ENCODE peak calls at places on chromosome 11, in four cellular contexts. L, E, M and U are unnamed samples.

GRCh38 chr11:79249341-79249993 is 191.4 kb downstream of the TENM4 start:
- DNase-seq in L (no peak), E (peak; percentile 7), M (no peak), U (no peak)

GRCh38 chr11:117978982-117979381 is 7.2 kb upstream of the IL10RA start:
- DNase-seq in L (no peak), E (no peak), M (no peak), U (no peak)

GRCh38 chr11:116478205-116478604 is 294.6 kb downstream of the BUD13 start:
- DNase-seq in L (no peak), E (no peak), M (no peak), U (no peak)

GRCh38 chr11:82458777-82459176 is 274.9 kb downstream of the FAM181B start:
- DNase-seq in L (no peak), E (no peak), M (no peak), U (no peak)

GRCh38 chr11:27100534-27100933 is 59.9 kb downstream of the BBOX1 start:
- DNase-seq in L (no peak), E (no peak), M (no peak), U (no peak)

GRCh38 chr11:3981084-3981633 is 113.4 kb upstream of the RRM1 start:
- DNase-seq in L (no peak), E (no peak), M (no peak), U (no peak)

GRCh38 chr11:116576523-116576922 is 196.3 kb downstream of the BUD13 start:
- DNase-seq in L (no peak), E (no peak), M (no peak), U (peak; percentile 54)

GRCh38 chr11:78595431-78596130 is 20.9 kb upstream of the NARS2 start:
- DNase-seq in L (no peak), E (no peak), M (no peak), U (no peak)

GRCh38 chr11:74397531-74398243 is 546 bp downstream of the PGM2L1 start:
- DNase-seq in L (peak; percentile 29), E (peak; percentile 72), M (peak; percentile 36), U (peak; percentile 21)

GRCh38 chr11:130762342-130763037 is 153.8 kb downstream of the SNX19 start:
- DNase-seq in L (no peak), E (no peak), M (no peak), U (no peak)

GRCh38 chr11:34926101-34926830 is 9.8 kb downstream of the PDHX start:
- DNase-seq in L (no peak), E (peak; percentile 53), M (no peak), U (peak; percentile 47)
- TF ChIP-seq HMGXB4 in L (no peak), E (no peak), M (no peak), U (no peak)

GRCh38 chr11:1870326-1870696 is 17.4 kb downstream of the LSP1 start:
- DNase-seq in L (no peak), E (no peak), M (no peak), U (no peak)
- TF ChIP-seq HMGXB4 in L (no peak), E (no peak), M (no peak), U (no peak)

DNA sequence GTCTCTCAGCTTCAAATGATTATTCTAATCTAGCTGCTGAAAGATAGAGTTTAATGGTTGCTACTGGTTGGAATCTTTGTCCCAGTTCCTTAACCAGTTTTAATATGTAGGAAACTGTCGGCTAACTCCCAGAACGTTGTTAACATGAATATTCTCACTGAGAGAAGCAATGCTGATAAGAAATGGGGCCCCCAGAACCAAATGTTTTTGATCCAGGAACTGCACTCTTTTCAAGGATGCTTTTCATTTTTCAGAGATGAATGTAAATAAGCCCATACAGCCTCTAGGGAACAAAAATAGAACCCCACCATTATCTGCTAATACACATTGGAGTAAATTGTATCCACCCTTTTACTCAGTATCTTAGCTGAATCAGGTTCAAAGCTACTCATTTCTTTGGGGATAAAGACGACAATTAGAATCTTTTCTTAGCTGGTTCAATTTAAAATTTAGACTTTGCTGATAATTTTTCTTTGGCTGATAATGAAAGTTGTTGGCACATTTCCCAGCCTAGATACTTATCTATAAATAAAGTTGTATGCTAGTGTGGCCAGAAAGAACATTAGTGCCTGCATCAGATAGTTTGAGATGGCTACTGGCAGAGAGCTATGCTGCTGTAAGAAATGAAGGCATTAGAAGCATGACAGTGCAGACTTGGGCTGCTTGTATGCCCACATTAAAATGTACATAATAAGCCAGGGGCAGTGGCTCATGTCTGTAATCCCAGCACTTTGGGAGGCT is 323.3 kb upstream of the PDGFD start:
- DNase-seq in L (no peak), E (no peak), M (no peak), U (no peak)
- TF ChIP-seq HMGXB4 in L (no peak), E (no peak), M (no peak), U (no peak)

DNA sequence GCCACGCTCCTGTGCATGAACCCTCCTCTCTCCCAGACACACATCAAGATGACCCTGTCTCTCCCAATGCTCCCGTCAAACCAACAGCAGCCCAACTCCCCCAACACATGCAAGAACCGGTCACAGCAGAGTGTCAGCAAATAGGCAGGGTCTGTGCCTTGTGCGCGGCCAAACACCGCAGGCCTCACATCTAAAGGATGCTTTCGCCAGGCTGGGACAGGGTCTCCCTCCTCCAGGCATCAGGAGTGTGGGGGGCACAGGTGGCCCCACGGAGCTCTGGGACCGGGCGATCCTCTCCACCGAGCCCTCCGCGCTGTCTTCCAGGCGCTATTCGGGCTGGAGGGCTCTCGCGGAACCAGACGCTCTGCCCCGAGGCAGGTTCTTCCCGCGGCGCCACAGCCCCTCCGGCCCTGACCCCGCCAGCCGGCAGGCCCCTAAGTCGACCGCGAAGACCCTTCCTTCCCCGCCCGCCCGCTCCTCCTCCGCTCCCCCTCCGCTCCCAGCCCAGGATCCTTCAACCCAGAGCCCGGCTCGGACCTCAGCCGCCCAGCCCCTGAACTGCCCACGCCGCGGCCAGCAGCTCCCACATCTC is 437 bp downstream of the SERGEF start:
- DNase-seq in L (no peak), E (peak; percentile 20), M (peak; percentile 29), U (peak; percentile 45)
- TF ChIP-seq HMGXB4 in L (no peak), E (no peak), M (peak; percentile 12), U (peak; percentile 47)

DNA sequence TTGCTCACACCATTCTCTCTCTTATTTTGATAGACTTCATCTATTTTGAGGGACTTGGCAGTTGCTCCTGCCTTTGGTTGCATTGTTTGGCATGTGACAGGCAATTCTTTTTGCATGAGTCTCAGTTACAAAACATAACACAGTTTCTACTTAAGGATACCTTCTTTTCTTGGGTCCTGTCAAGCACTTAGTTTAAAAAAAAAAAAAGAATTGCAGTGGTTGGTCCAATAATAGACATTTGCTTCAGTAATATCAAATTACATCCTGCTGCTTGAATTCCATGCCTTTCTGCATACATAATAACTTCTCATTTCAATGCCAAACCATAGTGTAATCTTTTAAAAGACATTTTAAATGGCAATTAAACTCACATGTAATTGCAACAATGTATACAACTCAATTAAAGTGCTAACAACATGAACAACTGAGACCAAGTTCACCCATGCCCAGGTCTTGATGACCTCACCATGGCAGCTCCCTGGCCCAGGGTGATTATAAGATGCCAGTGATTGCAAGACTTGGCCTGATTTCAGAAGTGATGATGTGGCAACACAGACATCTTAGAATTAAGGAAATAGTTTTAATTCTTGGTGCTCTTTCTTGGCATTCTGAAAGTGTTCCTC is 32.2 kb upstream of the PLET1 start:
- DNase-seq in L (no peak), E (peak; percentile 16), M (no peak), U (no peak)
- TF ChIP-seq HMGXB4 in L (no peak), E (no peak), M (no peak), U (no peak)

DNA sequence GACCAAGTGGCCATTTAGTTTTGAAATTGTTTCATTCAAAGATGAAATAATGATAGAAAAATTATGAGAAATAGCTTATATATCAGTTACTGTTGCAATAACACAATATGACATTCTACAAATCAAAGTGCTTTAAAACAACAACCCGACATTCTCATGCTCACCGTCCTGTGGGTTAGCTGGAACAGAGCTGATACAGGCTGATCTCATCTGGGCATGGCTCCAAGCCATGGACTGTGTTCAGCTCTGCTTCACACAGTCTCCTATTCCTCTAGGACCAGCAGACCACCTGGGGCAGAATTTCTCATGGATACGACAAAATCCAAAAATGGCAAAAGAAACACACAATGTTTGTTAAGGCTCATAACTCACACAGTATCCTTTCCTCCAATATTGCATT is 178.6 kb downstream of the CNTN5 start:
- DNase-seq in L (no peak), E (no peak), M (no peak), U (no peak)
- TF ChIP-seq HMGXB4 in L (no peak), E (no peak), M (no peak), U (no peak)

GRCh38 chr11:123607781-123608180 is 46.6 kb downstream of the SCN3B start:
- DNase-seq in L (no peak), E (no peak), M (no peak), U (no peak)

GRCh38 chr11:123616505-123617198 is 37.8 kb downstream of the SCN3B start:
- DNase-seq in L (no peak), E (no peak), M (no peak), U (no peak)

GRCh38 chr11:123608945-123609344 is 45.5 kb downstream of the SCN3B start:
- DNase-seq in L (no peak), E (no peak), M (no peak), U (no peak)

GRCh38 chr11:123608371-123608770 is 46.1 kb downstream of the SCN3B start:
- DNase-seq in L (no peak), E (no peak), M (no peak), U (no peak)

GRCh38 chr11:123611698-123612097 is 42.7 kb downstream of the SCN3B start:
- DNase-seq in L (no peak), E (no peak), M (no peak), U (no peak)
- TF ChIP-seq HMGXB4 in L (no peak), E (no peak), M (no peak), U (no peak)